ENCODE peak calls at places on chromosomes 4 and X, in six cellular contexts. Z is fibroblast of mammary gland, Y is DND-41, F is heart right ventricle, A is stomach, O is GM20000. D is an unnamed sample.

GRCh38 chr4:140689628-140690027 is 66.6 kb downstream of the TBC1D9 start:
- DNase-seq in Z (no peak), Y (no peak), F (no peak), A (no peak), O (no peak), D (no peak)

GRCh38 chr4:122798101-122798500 is 28.5 kb upstream of the FGF2 start:
- DNase-seq in Z (peak), Y (no peak), F (peak), A (no peak), O (no peak), D (no peak)

GRCh38 chr4:143302526-143302925 is 34.1 kb upstream of the GAB1 start:
- DNase-seq in Z (peak), Y (no peak), F (no peak), A (no peak), O (no peak), D (no peak)

GRCh38 chr4:2791518-2792395 is 1.1 kb upstream of the SH3BP2 start:
- DNase-seq in Z (no peak), Y (no peak), F (no peak), A (peak), O (no peak), D (peak)

GRCh38 chrX:106619797-106620196 is 8.0 kb downstream of the RADX start:
- DNase-seq in Z (peak), Y (no peak), F (no peak), A (no peak), O (no peak), D (no peak)

GRCh38 chr4:57109847-57110634 is at the start of gene IGFBP7:
- DNase-seq in Z (no peak), Y (no peak), F (peak), A (peak), O (peak), D (peak)

GRCh38 chrX:139811942-139812629 is 104.1 kb upstream of the MCF2 start:
- DNase-seq in Z (no peak), Y (no peak), F (no peak), A (no peak), O (peak), D (no peak)

GRCh38 chr4:25993564-25994185 is 79.7 kb downstream of the SMIM20 start:
- DNase-seq in Z (peak), Y (peak), F (peak), A (no peak), O (no peak), D (no peak)

GRCh38 chr4:177573487-177573886 is 131.2 kb upstream of the AGA start:
- DNase-seq in Z (peak), Y (no peak), F (no peak), A (no peak), O (no peak), D (no peak)

GRCh38 chr4:1449833-1450741 is 43.8 kb upstream of the NKX1-1 start:
- DNase-seq in Z (no peak), Y (no peak), F (no peak), A (peak), O (no peak), D (no peak)

GRCh38 chr4:185256444-185256843 is 47.0 kb downstream of the SNX25 start:
- DNase-seq in Z (peak), Y (no peak), F (no peak), A (no peak), O (no peak), D (no peak)

GRCh38 chrX:53669258-53669657 is 17.3 kb downstream of the HUWE1 start:
- DNase-seq in Z (no peak), Y (no peak), F (no peak), A (no peak), O (no peak), D (no peak)

GRCh38 chrX:585115-585808 is 45.3 kb upstream of the SHOX start:
- DNase-seq in Z (no peak), Y (no peak), F (no peak), A (no peak), O (no peak), D (no peak)

GRCh38 chr4:156347412-156348075 is 393.9 kb upstream of the CTSO start:
- DNase-seq in Z (peak), Y (no peak), F (no peak), A (no peak), O (no peak), D (no peak)

GRCh38 chr4:3123201-3123671 is 48.8 kb downstream of the HTT start:
- DNase-seq in Z (peak), Y (no peak), F (no peak), A (no peak), O (no peak), D (no peak)

GRCh38 chr4:159551268-159551667 is 448.4 kb downstream of the RAPGEF2 start:
- DNase-seq in Z (peak), Y (no peak), F (no peak), A (no peak), O (no peak), D (no peak)

GRCh38 chr4:88514557-88515511 is 8.7 kb downstream of the PYURF start:
- DNase-seq in Z (no peak), Y (no peak), F (no peak), A (no peak), O (no peak), D (no peak)

GRCh38 chr4:135838889-135839288 is 1637.3 kb upstream of the PABPC4L start:
- DNase-seq in Z (no peak), Y (no peak), F (no peak), A (no peak), O (no peak), D (no peak)

GRCh38 chr4:136342666-136343065 is 1189.6 kb downstream of the PCDH18 start:
- DNase-seq in Z (no peak), Y (no peak), F (no peak), A (no peak), O (no peak), D (no peak)

GRCh38 chrX:40273356-40274050 is 175.7 kb upstream of the BCOR start:
- DNase-seq in Z (no peak), Y (no peak), F (peak), A (no peak), O (no peak), D (no peak)

GRCh38 chr4:111126340-111126739 is 503.5 kb upstream of the PITX2 start:
- DNase-seq in Z (no peak), Y (no peak), F (no peak), A (no peak), O (no peak), D (no peak)

GRCh38 chrX:155864655-155865054 is 16.5 kb upstream of the VAMP7 start:
- DNase-seq in Z (peak), Y (no peak), F (no peak), A (no peak), O (no peak), D (no peak)

GRCh38 chr4:30719363-30720020 is 677 bp upstream of the PCDH7 start:
- DNase-seq in Z (peak), Y (no peak), F (peak), A (peak), O (peak), D (peak)

GRCh38 chr4:181792641-181793612 is 450.3 kb upstream of the TENM3 start:
- DNase-seq in Z (no peak), Y (no peak), F (no peak), A (no peak), O (no peak), D (no peak)

GRCh38 chr4:41324861-41325260 is 68.1 kb downstream of the UCHL1 start:
- DNase-seq in Z (no peak), Y (no peak), F (no peak), A (no peak), O (no peak), D (no peak)

GRCh38 chr4:1614854-1615595 is 69.1 kb downstream of the FAM53A start:
- DNase-seq in Z (no peak), Y (no peak), F (no peak), A (no peak), O (no peak), D (no peak)

GRCh38 chrX:119482497-119483480 is 14.5 kb downstream of the SLC25A5 start:
- DNase-seq in Z (peak), Y (no peak), F (peak), A (peak), O (peak), D (peak)

GRCh38 chr4:39812500-39812899 is 114.6 kb downstream of the UBE2K start:
- DNase-seq in Z (no peak), Y (no peak), F (no peak), A (no peak), O (no peak), D (no peak)

DNA sequence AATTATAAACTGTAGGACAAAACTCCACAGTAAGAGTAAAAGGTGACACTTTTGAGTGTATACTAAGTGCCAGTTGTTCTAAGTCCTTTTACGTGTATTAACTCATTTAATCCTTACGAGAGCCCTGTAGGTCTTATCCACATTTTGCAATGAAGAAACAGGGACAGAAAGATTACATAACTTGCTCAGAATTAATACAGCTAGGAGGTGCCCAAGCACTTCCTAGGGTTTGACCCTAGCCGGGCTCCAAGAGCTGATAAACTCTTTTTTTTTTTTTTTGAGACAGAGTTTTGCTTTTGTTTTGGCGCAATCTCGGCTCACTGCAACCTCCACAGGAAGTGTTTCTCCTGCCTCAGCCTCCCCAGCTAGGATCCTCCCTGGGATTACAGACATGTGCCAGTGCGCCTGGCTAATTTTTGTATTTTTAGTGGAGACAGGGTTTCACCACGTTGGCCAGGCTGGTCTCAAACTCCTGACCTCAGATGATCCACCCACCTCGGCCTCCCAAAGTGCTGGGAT is 110.4 kb downstream of the UBE2K start:
- DNase-seq in Z (no peak), Y (no peak), F (no peak), A (no peak), O (no peak), D (no peak)
- TF ChIP-seq CTCF in Z (no peak), Y (no peak), F (no peak), A (no peak), O (no peak), D (no peak)

GRCh38 chr4:168923526-168924194 is 86.4 kb downstream of the CBR4 start:
- DNase-seq in Z (peak), Y (peak), F (peak), A (peak), O (peak), D (peak)
- TF ChIP-seq CTCF in Z (peak), Y (peak), F (peak), A (peak), O (peak), D (peak)

GRCh38 chrX:73828080-73828720 is 265.2 kb downstream of the CHIC1 start:
- DNase-seq in Z (no peak), Y (no peak), F (no peak), A (no peak), O (no peak), D (no peak)
- TF ChIP-seq CTCF in Z (no peak), Y (no peak), F (no peak), A (no peak), O (no peak), D (no peak)

DNA sequence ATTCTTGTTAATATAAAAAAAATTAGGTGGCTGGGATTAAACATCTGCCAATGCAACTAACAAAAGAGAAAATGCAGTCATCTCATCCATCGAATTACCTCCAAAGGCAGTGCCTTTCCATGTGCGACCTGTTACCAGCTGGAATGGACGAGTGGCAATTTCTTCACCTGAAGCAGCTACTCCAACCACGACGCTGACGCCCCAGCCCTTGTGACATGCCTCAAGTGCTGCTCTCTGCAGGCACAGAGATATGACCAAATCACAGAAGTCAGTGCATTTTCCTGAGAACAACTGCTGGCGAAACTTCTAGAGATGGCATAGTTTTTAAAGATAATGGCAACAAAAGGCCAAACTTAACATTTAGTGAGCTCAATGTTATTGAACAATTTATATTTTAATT is 13.8 kb downstream of the ADH5 start:
- DNase-seq in Z (no peak), Y (no peak), F (no peak), A (no peak), O (no peak), D (no peak)
- TF ChIP-seq CTCF in Z (no peak), Y (no peak), F (no peak), A (no peak), O (no peak), D (no peak)

GRCh38 chr4:117466388-117466787 is 381.0 kb upstream of the TRAM1L1 start:
- DNase-seq in Z (no peak), Y (no peak), F (no peak), A (no peak), O (no peak), D (no peak)

GRCh38 chr4:117467404-117467803 is 382.0 kb upstream of the TRAM1L1 start:
- DNase-seq in Z (no peak), Y (no peak), F (no peak), A (no peak), O (no peak), D (no peak)
- TF ChIP-seq CTCF in Z (no peak), Y (no peak), F (no peak), A (no peak), O (no peak), D (no peak)